ENCODE peak calls at places on chromosome 7, in five cellular contexts. E is hepatocyte; Q is AG09309; T is neural progenitor cell; Z is CD8-positive, alpha-beta T cell. V is an unnamed sample.

GRCh38 chr7:36154255-36155212 is 1.5 kb downstream of the EEPD1 start:
- DNase-seq in E (peak; percentile 15), Q (no peak), T (no peak), Z (no peak), V (no peak)

GRCh38 chr7:42736931-42737330 is 174.9 kb downstream of the C7orf25 start:
- DNase-seq in E (no peak), Q (no peak), T (peak; percentile 16), Z (no peak), V (no peak)

GRCh38 chr7:20642171-20642570 is 26.7 kb downstream of the ABCB5 start:
- DNase-seq in E (no peak), Q (no peak), T (no peak), Z (no peak), V (no peak)

GRCh38 chr7:55588976-55589604 is 16.8 kb upstream of the VOPP1 start:
- DNase-seq in E (no peak), Q (no peak), T (no peak), Z (no peak), V (no peak)

GRCh38 chr7:134771889-134772288 is 7.5 kb upstream of the CALD1 start:
- DNase-seq in E (no peak), Q (no peak), T (no peak), Z (no peak), V (no peak)

GRCh38 chr7:155796381-155797261 is 15.6 kb downstream of the SHH start:
- DNase-seq in E (peak; percentile 68), Q (no peak), T (peak; percentile 67), Z (peak; percentile 65), V (no peak)

GRCh38 chr7:123994449-123994848 is 38.4 kb downstream of the TMEM229A start:
- DNase-seq in E (no peak), Q (no peak), T (peak; percentile 2), Z (no peak), V (no peak)

GRCh38 chr7:45089314-45089891 is 634 bp upstream of the NACAD start:
- DNase-seq in E (peak; percentile 73), Q (no peak), T (peak; percentile 91), Z (peak; percentile 57), V (no peak)

GRCh38 chr7:120186688-120187087 is 86.3 kb upstream of the KCND2 start:
- DNase-seq in E (no peak), Q (no peak), T (no peak), Z (no peak), V (no peak)

GRCh38 chr7:20647908-20648776 is 32.7 kb downstream of the ABCB5 start:
- DNase-seq in E (peak; percentile 51), Q (no peak), T (peak; percentile 70), Z (no peak), V (no peak)

GRCh38 chr7:117871778-117872538 is 1.3 kb downstream of the CTTNBP2 start:
- DNase-seq in E (peak; percentile 42), Q (no peak), T (peak; percentile 74), Z (no peak), V (no peak)

GRCh38 chr7:87218941-87219544 is 489 bp downstream of the TMEM243 start:
- DNase-seq in E (peak; percentile 48), Q (no peak), T (peak; percentile 61), Z (peak; percentile 40), V (no peak)

GRCh38 chr7:123410273-123410928 is 124.0 kb downstream of the IQUB start:
- DNase-seq in E (peak; percentile 58), Q (no peak), T (no peak), Z (no peak), V (no peak)

GRCh38 chr7:105519353-105519752 is 2.7 kb downstream of the PUS7 start:
- DNase-seq in E (no peak), Q (no peak), T (no peak), Z (no peak), V (no peak)

GRCh38 chr7:45000096-45001032 is at the start of gene CCM2:
- DNase-seq in E (peak; percentile 63), Q (no peak), T (peak; percentile 80), Z (no peak), V (no peak)

GRCh38 chr7:43658718-43659548 is 70.4 kb downstream of the COA1 start:
- DNase-seq in E (no peak), Q (peak; percentile 84), T (no peak), Z (no peak), V (no peak)

GRCh38 chr7:88037050-88037449 is 103.0 kb downstream of the ADAM22 start:
- DNase-seq in E (no peak), Q (no peak), T (no peak), Z (no peak), V (no peak)

DNA sequence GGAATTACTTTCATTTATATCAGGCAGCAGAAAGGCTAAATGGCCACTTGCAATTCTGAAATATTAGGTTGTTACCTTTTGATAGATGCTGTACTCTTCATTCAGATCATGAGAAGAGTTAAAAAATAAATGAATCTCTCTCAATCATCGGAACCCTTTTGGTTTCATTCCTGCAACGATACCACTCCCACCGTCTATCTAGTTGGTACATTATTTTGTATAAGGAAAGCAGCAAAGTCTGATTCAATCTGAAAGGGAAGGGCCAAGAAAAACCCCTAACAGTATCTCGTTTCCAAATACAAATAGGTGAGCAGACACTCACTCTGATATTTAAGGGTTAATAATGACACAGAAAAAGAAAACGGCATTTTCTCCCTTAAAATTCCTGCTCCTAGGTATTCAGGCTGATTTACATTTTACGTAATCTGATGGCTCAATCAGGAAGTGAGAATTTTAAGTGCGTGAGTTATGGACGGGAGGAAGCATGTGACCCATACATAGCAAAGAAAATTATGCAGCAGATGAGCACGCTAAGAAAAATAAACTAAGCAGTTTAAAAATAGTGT is 209.4 kb upstream of the KLF14 start:
- DNase-seq in E (no peak), Q (no peak), T (no peak), Z (no peak), V (no peak)
- H3K4me3 ChIP-seq in E (no peak overlapping the region), Q (no peak overlapping the region), T (no peak overlapping the region), Z (peak overlapping the region; percentile 46), V (no peak overlapping the region)

GRCh38 chr7:31476073-31476745 is 37.7 kb upstream of the ITPRID1 start:
- DNase-seq in E (no peak), Q (no peak), T (no peak), Z (no peak), V (no peak)
- TF ChIP-seq CTCF in E (no peak), Q (no peak), T (no peak), Z (no peak), V (no peak)

GRCh38 chr7:1264345-1265280 is 31.9 kb downstream of the UNCX start:
- DNase-seq in E (no peak), Q (no peak), T (no peak), Z (no peak), V (no peak)
- H3K4me3 ChIP-seq in E (no peak overlapping the region), Q (no peak overlapping the region), T (no peak overlapping the region), Z (no peak overlapping the region), V (no peak overlapping the region)

DNA sequence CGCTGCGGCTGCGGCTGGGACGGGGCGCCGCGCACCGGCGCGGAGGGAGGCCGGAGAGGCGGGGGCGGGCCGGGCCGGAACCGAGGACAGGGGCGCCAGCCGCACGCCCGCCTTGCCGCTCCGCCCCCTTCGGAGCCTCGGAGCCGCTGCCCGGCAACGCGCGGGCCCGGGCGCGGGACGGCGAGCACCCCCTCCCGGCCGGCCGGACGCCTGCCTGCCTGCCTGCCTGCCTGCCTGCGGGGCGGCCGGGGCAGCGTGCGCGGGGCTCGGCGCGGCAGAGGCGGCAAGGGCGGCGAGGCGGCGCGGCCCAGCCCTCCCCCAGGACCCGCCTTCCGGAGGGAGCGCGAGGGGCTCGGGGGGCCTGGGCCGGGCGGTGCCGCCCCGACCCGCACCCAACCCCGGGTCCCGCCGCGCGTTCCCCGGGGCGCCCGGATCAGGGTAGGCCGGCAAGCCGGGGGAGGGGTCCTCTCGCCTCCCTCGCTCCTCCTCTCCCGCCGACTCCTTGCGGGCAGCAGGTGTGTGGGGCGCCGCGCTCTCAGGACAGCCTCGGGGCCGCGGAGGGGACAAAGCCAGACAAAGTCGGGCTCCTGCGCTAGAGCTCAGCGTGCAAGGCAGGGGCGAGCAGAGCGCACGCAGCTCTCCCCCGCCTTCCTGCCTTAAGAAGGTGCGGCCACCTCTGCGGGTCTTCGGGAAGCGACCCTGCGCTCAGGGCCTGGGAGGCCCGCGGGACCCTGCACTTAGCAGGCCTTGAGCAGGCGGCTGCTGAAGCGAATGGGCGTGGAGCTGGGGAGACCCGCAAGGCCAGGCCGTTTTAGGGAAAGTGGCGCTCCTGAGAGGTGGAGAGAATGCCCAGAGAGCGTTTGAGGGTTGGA is at the start of gene KIAA1549:
- DNase-seq in E (peak; percentile 92), Q (no peak), T (peak; percentile 92), Z (peak; percentile 43), V (no peak)
- TF ChIP-seq CTCF in E (peak; percentile 23), Q (no peak), T (no peak), Z (no peak), V (no peak)

GRCh38 chr7:25558605-25559004 is 330.3 kb upstream of the NPVF start:
- DNase-seq in E (no peak), Q (no peak), T (no peak), Z (no peak), V (no peak)
- H3K4me3 ChIP-seq in E (no peak overlapping the region), Q (no peak overlapping the region), T (no peak overlapping the region), Z (no peak overlapping the region), V (no peak overlapping the region)

GRCh38 chr7:23533160-23533559 is 1.4 kb upstream of the TRA2A start:
- DNase-seq in E (no peak), Q (no peak), T (no peak), Z (no peak), V (no peak)
- TF ChIP-seq CTCF in E (no peak), Q (no peak), T (no peak), Z (peak; percentile 25), V (no peak)

GRCh38 chr7:79240413-79240812 is 213.1 kb downstream of the MAGI2 start:
- DNase-seq in E (no peak), Q (no peak), T (no peak), Z (no peak), V (no peak)

GRCh38 chr7:79245623-79246249 is 207.7 kb downstream of the MAGI2 start:
- DNase-seq in E (peak; percentile 17), Q (no peak), T (peak; percentile 13), Z (no peak), V (no peak)

GRCh38 chr7:79241288-79242055 is 212.0 kb downstream of the MAGI2 start:
- DNase-seq in E (no peak), Q (peak; percentile 57), T (no peak), Z (no peak), V (peak; percentile 75)

GRCh38 chr7:79244482-79244881 is 209.0 kb downstream of the MAGI2 start:
- DNase-seq in E (no peak), Q (no peak), T (no peak), Z (no peak), V (no peak)
- H3K4me3 ChIP-seq in E (no peak overlapping the region), Q (no peak overlapping the region), T (no peak overlapping the region), Z (no peak overlapping the region), V (no peak overlapping the region)